ENCODE peak calls at places on chromosomes 3 and 15, in eight cellular contexts. One of them, this sample, is unnamed.

GRCh38 chr15:88529021-88529630 is 17.4 kb downstream of the DET1 start:
- DNase-seq in stimulated activated CD4-positive, alpha-beta T cell treated with anti-CD3 and anti-CD28 coated beads, Interleukin-1b, Interleukin-23, amount 100 ng/mL, for 1 hour: no peak
- DNase-seq in fibroblast of mammary gland: peak; percentile 79
- DNase-seq in esophagus squamous epithelium: no peak
- DNase-seq in HCEC 1CT: peak; percentile 38
- DNase-seq in GM12865: no peak
- DNase-seq in CD8-positive, alpha-beta T cell: no peak
- DNase-seq in CD4-positive, alpha-beta T cell: no peak
- DNase-seq in this sample: no peak

GRCh38 chr3:152364237-152364636 is 95.5 kb downstream of the MBNL1 start:
- DNase-seq in GM12865: no peak
- DNase-seq in CD4-positive, alpha-beta T cell: no peak
- DNase-seq in stimulated activated CD4-positive, alpha-beta T cell treated with anti-CD3 and anti-CD28 coated beads, Interleukin-1b, Interleukin-23, amount 100 ng/mL, for 1 hour: no peak
- DNase-seq in CD8-positive, alpha-beta T cell: no peak
- DNase-seq in esophagus squamous epithelium: no peak
- DNase-seq in HCEC 1CT: no peak
- DNase-seq in fibroblast of mammary gland: no peak
- DNase-seq in this sample: no peak

GRCh38 chr15:79455943-79456342 is 23.8 kb downstream of the MINAR1 start:
- DNase-seq in GM12865: no peak
- DNase-seq in CD8-positive, alpha-beta T cell: no peak
- DNase-seq in HCEC 1CT: no peak
- DNase-seq in fibroblast of mammary gland: no peak
- DNase-seq in stimulated activated CD4-positive, alpha-beta T cell treated with anti-CD3 and anti-CD28 coated beads, Interleukin-1b, Interleukin-23, amount 100 ng/mL, for 1 hour: no peak
- DNase-seq in esophagus squamous epithelium: no peak
- DNase-seq in CD4-positive, alpha-beta T cell: no peak
- DNase-seq in this sample: no peak

GRCh38 chr3:144341461-144341860 is 369.8 kb downstream of the DIPK2A start:
- DNase-seq in esophagus squamous epithelium: no peak
- DNase-seq in fibroblast of mammary gland: no peak
- DNase-seq in HCEC 1CT: no peak
- DNase-seq in CD8-positive, alpha-beta T cell: no peak
- DNase-seq in stimulated activated CD4-positive, alpha-beta T cell treated with anti-CD3 and anti-CD28 coated beads, Interleukin-1b, Interleukin-23, amount 100 ng/mL, for 1 hour: no peak
- DNase-seq in CD4-positive, alpha-beta T cell: no peak
- DNase-seq in GM12865: no peak
- DNase-seq in this sample: no peak

GRCh38 chr3:84108442-84108971 is 850.3 kb upstream of the CADM2 start:
- DNase-seq in fibroblast of mammary gland: no peak
- DNase-seq in esophagus squamous epithelium: no peak
- DNase-seq in HCEC 1CT: no peak
- DNase-seq in CD8-positive, alpha-beta T cell: no peak
- DNase-seq in GM12865: no peak
- DNase-seq in stimulated activated CD4-positive, alpha-beta T cell treated with anti-CD3 and anti-CD28 coated beads, Interleukin-1b, Interleukin-23, amount 100 ng/mL, for 1 hour: no peak
- DNase-seq in CD4-positive, alpha-beta T cell: no peak
- DNase-seq in this sample: no peak

GRCh38 chr15:52698514-52698913 is 19.3 kb upstream of the ATOSA start:
- DNase-seq in fibroblast of mammary gland: no peak
- DNase-seq in GM12865: no peak
- DNase-seq in esophagus squamous epithelium: no peak
- DNase-seq in stimulated activated CD4-positive, alpha-beta T cell treated with anti-CD3 and anti-CD28 coated beads, Interleukin-1b, Interleukin-23, amount 100 ng/mL, for 1 hour: no peak
- DNase-seq in CD4-positive, alpha-beta T cell: no peak
- DNase-seq in HCEC 1CT: peak; percentile 16
- DNase-seq in CD8-positive, alpha-beta T cell: no peak
- DNase-seq in this sample: no peak

GRCh38 chr3:154430014-154430413 is at the start of gene GPR149:
- DNase-seq in GM12865: no peak
- DNase-seq in CD8-positive, alpha-beta T cell: no peak
- DNase-seq in fibroblast of mammary gland: no peak
- DNase-seq in esophagus squamous epithelium: no peak
- DNase-seq in HCEC 1CT: no peak
- DNase-seq in stimulated activated CD4-positive, alpha-beta T cell treated with anti-CD3 and anti-CD28 coated beads, Interleukin-1b, Interleukin-23, amount 100 ng/mL, for 1 hour: no peak
- DNase-seq in CD4-positive, alpha-beta T cell: no peak
- DNase-seq in this sample: peak; percentile 74

GRCh38 chr15:60038111-60038521 is 34.0 kb downstream of the FOXB1 start:
- DNase-seq in HCEC 1CT: no peak
- DNase-seq in GM12865: no peak
- DNase-seq in CD4-positive, alpha-beta T cell: no peak
- DNase-seq in fibroblast of mammary gland: no peak
- DNase-seq in stimulated activated CD4-positive, alpha-beta T cell treated with anti-CD3 and anti-CD28 coated beads, Interleukin-1b, Interleukin-23, amount 100 ng/mL, for 1 hour: no peak
- DNase-seq in esophagus squamous epithelium: no peak
- DNase-seq in CD8-positive, alpha-beta T cell: no peak
- DNase-seq in this sample: peak; percentile 77

GRCh38 chr3:54835701-54836100 is 92.2 kb downstream of the LRTM1 start:
- DNase-seq in esophagus squamous epithelium: no peak
- DNase-seq in fibroblast of mammary gland: no peak
- DNase-seq in HCEC 1CT: no peak
- DNase-seq in GM12865: no peak
- DNase-seq in stimulated activated CD4-positive, alpha-beta T cell treated with anti-CD3 and anti-CD28 coated beads, Interleukin-1b, Interleukin-23, amount 100 ng/mL, for 1 hour: no peak
- DNase-seq in CD8-positive, alpha-beta T cell: no peak
- DNase-seq in CD4-positive, alpha-beta T cell: no peak
- DNase-seq in this sample: no peak